ENCODE peak calls at places on chromosomes 11 and 22, in nine cellular contexts. K is osteoblast, B is heart right ventricle, N is progenitor cell of endocrine pancreas, L is cardiac fibroblast, U is sigmoid colon, G is endodermal cell, D is H9, A is Calu3. R is an unnamed sample.
A peak's percentile ranks its signal among the peaks of the same experiment; 100 is the strongest.

GRCh38 chr22:25702046-25702445 is 39.9 kb upstream of the MYO18B start:
- DNase-seq in K (no peak), B (no peak), N (no peak), L (peak; percentile 57), U (no peak), G (no peak), D (no peak), A (no peak), R (no peak)

GRCh38 chr11:69397732-69398131 is 83.7 kb upstream of the LINC01488 start:
- DNase-seq in K (peak; percentile 53), B (no peak), N (no peak), L (no peak), U (no peak), G (no peak), D (no peak), A (no peak), R (no peak)

GRCh38 chr22:29814003-29814402 is 24.1 kb downstream of the ASCC2 start:
- DNase-seq in K (no peak), B (no peak), N (no peak), L (no peak), U (no peak), G (no peak), D (no peak), A (no peak), R (no peak)

GRCh38 chr11:120606116-120607010 is 94.8 kb downstream of the GRIK4 start:
- DNase-seq in K (no peak), B (no peak), N (no peak), L (no peak), U (no peak), G (no peak), D (no peak), A (no peak), R (no peak)

GRCh38 chr22:21865041-21865440 is 2.4 kb downstream of the MAPK1 start:
- DNase-seq in K (peak; percentile 78), B (peak; percentile 53), N (no peak), L (peak; percentile 85), U (peak; percentile 75), G (no peak), D (no peak), A (no peak), R (no peak)

GRCh38 chr11:4092031-4092430 is 2.6 kb upstream of the RRM1 start:
- DNase-seq in K (peak; percentile 51), B (no peak), N (no peak), L (no peak), U (no peak), G (no peak), D (no peak), A (no peak), R (no peak)

GRCh38 chr11:1310315-1310687 is 869 bp upstream of the TOLLIP start:
- DNase-seq in K (peak; percentile 27), B (no peak), N (no peak), L (no peak), U (no peak), G (no peak), D (no peak), A (no peak), R (no peak)

GRCh38 chr11:10208045-10208674 is 85.9 kb downstream of the SBF2 start:
- DNase-seq in K (peak; percentile 45), B (no peak), N (no peak), L (peak; percentile 66), U (no peak), G (no peak), D (no peak), A (peak; percentile 3), R (no peak)

GRCh38 chr22:26367402-26368245 is 61.4 kb upstream of the ASPHD2 start:
- DNase-seq in K (peak; percentile 86), B (peak; percentile 8), N (peak; percentile 28), L (peak; percentile 50), U (no peak), G (peak; percentile 86), D (peak; percentile 60), A (peak; percentile 59), R (peak; percentile 39)

GRCh38 chr11:58428021-58428420 is at the start of gene OR5B2:
- DNase-seq in K (no peak), B (no peak), N (no peak), L (no peak), U (no peak), G (no peak), D (no peak), A (no peak), R (no peak)

GRCh38 chr11:126318642-126319373 is 14.9 kb downstream of the DCPS start:
- DNase-seq in K (peak; percentile 94), B (peak; percentile 59), N (no peak), L (peak; percentile 78), U (peak; percentile 80), G (no peak), D (no peak), A (no peak), R (peak; percentile 54)

GRCh38 chr11:15903246-15903645 is 453.1 kb downstream of the SOX6 start:
- DNase-seq in K (no peak), B (no peak), N (no peak), L (no peak), U (no peak), G (no peak), D (no peak), A (peak; percentile 17), R (no peak)

GRCh38 chr11:59899532-59899931 is 20.9 kb downstream of the OOSP3 start:
- DNase-seq in K (no peak), B (no peak), N (no peak), L (no peak), U (no peak), G (peak; percentile 67), D (peak; percentile 55), A (no peak), R (no peak)

GRCh38 chr11:46271875-46272815 is 5.3 kb upstream of the CREB3L1 start:
- DNase-seq in K (no peak), B (no peak), N (no peak), L (peak; percentile 12), U (no peak), G (no peak), D (no peak), A (no peak), R (no peak)

GRCh38 chr11:35365961-35366360 is 53.4 kb downstream of the SLC1A2 start:
- DNase-seq in K (no peak), B (no peak), N (no peak), L (no peak), U (no peak), G (no peak), D (no peak), A (no peak), R (no peak)

GRCh38 chr22:24051568-24051967 is 40.5 kb downstream of the CABIN1 start:
- DNase-seq in K (no peak), B (no peak), N (no peak), L (peak; percentile 25), U (no peak), G (no peak), D (no peak), A (no peak), R (no peak)

GRCh38 chr22:46432164-46433068 is 96.9 kb downstream of the TRMU start:
- DNase-seq in K (no peak), B (no peak), N (no peak), L (no peak), U (no peak), G (no peak), D (no peak), A (no peak), R (peak; percentile 23)

GRCh38 chr11:119416606-119417580 is 6.1 kb downstream of the THY1 start:
- DNase-seq in K (peak; percentile 94), B (no peak), N (no peak), L (peak; percentile 63), U (peak; percentile 56), G (peak; percentile 80), D (peak; percentile 63), A (no peak), R (no peak)

GRCh38 chr22:41127447-41127846 is 35.1 kb downstream of the EP300 start:
- DNase-seq in K (no peak), B (no peak), N (no peak), L (no peak), U (no peak), G (no peak), D (no peak), A (no peak), R (no peak)

GRCh38 chr22:41124086-41124485 is 31.7 kb downstream of the EP300 start:
- DNase-seq in K (no peak), B (no peak), N (no peak), L (no peak), U (no peak), G (no peak), D (no peak), A (no peak), R (no peak)

GRCh38 chr22:41132555-41132954 is 40.2 kb downstream of the EP300 start:
- DNase-seq in K (peak; percentile 69), B (no peak), N (no peak), L (no peak), U (no peak), G (no peak), D (no peak), A (no peak), R (no peak)

GRCh38 chr22:41123151-41123550 is 30.8 kb downstream of the EP300 start:
- DNase-seq in K (no peak), B (no peak), N (no peak), L (peak; percentile 36), U (no peak), G (no peak), D (no peak), A (no peak), R (no peak)

GRCh38 chr22:41128606-41129005 is 36.2 kb downstream of the EP300 start:
- DNase-seq in K (no peak), B (no peak), N (no peak), L (no peak), U (no peak), G (no peak), D (no peak), A (no peak), R (no peak)
- TF ChIP-seq CTCF in K (no peak), B (no peak), N (no peak), L (no peak), U (no peak), G (no peak), D (no peak), A (no peak), R (no peak)

DNA sequence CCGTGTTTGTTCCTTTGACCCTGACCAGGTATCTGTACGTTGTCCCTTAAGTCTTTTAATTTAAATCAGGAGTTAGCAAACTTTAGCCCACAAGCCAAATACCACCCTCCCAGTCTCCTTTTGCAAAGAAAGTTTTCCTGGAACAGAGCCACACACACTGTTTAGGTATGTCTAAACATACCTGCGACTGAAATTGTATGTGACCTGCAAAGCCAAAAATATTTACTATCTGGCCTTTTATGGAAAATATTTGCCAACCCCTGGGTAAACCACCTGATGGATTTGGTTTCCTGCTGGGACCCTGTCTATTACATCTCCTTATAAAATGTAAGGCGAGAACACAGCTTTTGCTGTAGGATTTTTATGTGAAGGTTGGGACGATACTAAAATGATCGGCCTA is 20.2 kb upstream of the RCN1 start:
- DNase-seq in K (no peak), B (no peak), N (no peak), L (no peak), U (no peak), G (no peak), D (no peak), A (no peak), R (no peak)
- TF ChIP-seq CTCF in K (no peak), B (no peak), N (no peak), L (no peak), U (no peak), G (no peak), D (no peak), A (no peak), R (no peak)

GRCh38 chr11:97962758-97963157 is 1058.0 kb upstream of the CNTN5 start:
- DNase-seq in K (no peak), B (no peak), N (no peak), L (no peak), U (no peak), G (no peak), D (no peak), A (no peak), R (no peak)
- TF ChIP-seq CTCF in K (no peak), B (no peak), N (no peak), L (no peak), U (no peak), G (no peak), D (no peak), A (no peak), R (no peak)

GRCh38 chr22:50641696-50642607 is 14.0 kb upstream of the ARSA start:
- DNase-seq in K (peak; percentile 76), B (peak; percentile 41), N (no peak), L (peak; percentile 84), U (peak; percentile 64), G (peak; percentile 86), D (peak; percentile 91), A (no peak), R (no peak)
- TF ChIP-seq CTCF in K (peak; percentile 46), B (peak; percentile 20), N (peak; percentile 14), L (peak; percentile 37), U (no peak), G (peak; percentile 47), D (peak; percentile 29), A (no peak), R (no peak)